ENCODE peak calls at places on chromosomes 13 and 19, in six cellular contexts. Q is MCF 10A, X is adrenal gland, V is AG04449, L is AG09319, A is tibial nerve. T is an unnamed sample.

GRCh38 chr19:46542428-46543230 is 47.0 kb upstream of the PNMA8B start:
- DNase-seq in L (peak; percentile 74), A (peak; percentile 98), V (peak; percentile 73), X (peak; percentile 92), Q (peak; percentile 93), T (peak; percentile 100)

GRCh38 chr13:61029064-61029463 is 386.6 kb downstream of the PCDH20 start:
- DNase-seq in V (no peak), Q (no peak), A (no peak), L (no peak), X (no peak), T (no peak)

GRCh38 chr13:43730642-43731041 is 56.1 kb downstream of the ENOX1 start:
- DNase-seq in L (no peak), A (no peak), X (peak; percentile 20), Q (peak; percentile 49), V (peak; percentile 23), T (no peak)

GRCh38 chr19:3760871-3761361 is 576 bp downstream of the APBA3 start:
- DNase-seq in Q (peak; percentile 20), X (no peak), V (no peak), A (no peak), L (no peak), T (no peak)

GRCh38 chr19:49149652-49150105 is 5.5 kb downstream of the HRC start:
- DNase-seq in X (peak; percentile 83), A (no peak), V (no peak), Q (peak; percentile 89), L (no peak), T (no peak)

GRCh38 chr19:4497770-4498389 is 20.4 kb downstream of the PLIN4 start:
- DNase-seq in X (no peak), L (no peak), Q (no peak), A (no peak), V (no peak), T (no peak)

GRCh38 chr13:33582121-33582520 is 235.8 kb upstream of the RFC3 start:
- DNase-seq in L (no peak), V (no peak), Q (no peak), X (no peak), A (no peak), T (no peak)

GRCh38 chr19:51116736-51117135 is 8.0 kb upstream of the SIGLEC9 start:
- DNase-seq in A (no peak), V (no peak), X (no peak), Q (no peak), L (no peak), T (no peak)

GRCh38 chr13:96112936-96113335 is 23.0 kb downstream of the HS6ST3 start:
- DNase-seq in A (no peak), L (no peak), Q (peak; percentile 55), X (no peak), V (no peak), T (no peak)

GRCh38 chr13:64529874-64530485 is 2700.2 kb downstream of the PCDH9 start:
- DNase-seq in V (no peak), X (no peak), Q (peak; percentile 22), A (no peak), L (no peak), T (no peak)

GRCh38 chr13:59776924-59777690 is 386.6 kb downstream of the DIAPH3 start:
- DNase-seq in A (no peak), Q (peak; percentile 74), X (no peak), L (no peak), V (peak; percentile 60), T (no peak)

GRCh38 chr19:58519355-58520256 is at the start of gene ZBTB45:
- DNase-seq in L (peak; percentile 89), X (peak; percentile 94), V (peak; percentile 83), Q (peak; percentile 98), A (peak; percentile 86), T (peak; percentile 72)

GRCh38 chr19:40309666-40310065 is 24.5 kb upstream of the AKT2 start:
- DNase-seq in X (no peak), A (no peak), V (no peak), L (no peak), Q (no peak), T (no peak)

GRCh38 chr13:21069561-21070004 is 8.2 kb upstream of the LATS2 start:
- DNase-seq in A (no peak), L (peak; percentile 72), V (peak; percentile 97), X (peak; percentile 53), Q (peak; percentile 94), T (no peak)

GRCh38 chr19:18292810-18293641 is 11.6 kb upstream of the JUND start:
- DNase-seq in A (peak; percentile 74), Q (peak; percentile 82), V (no peak), X (peak; percentile 96), L (no peak), T (peak; percentile 73)

GRCh38 chr19:53980553-53981407 is 10.7 kb upstream of the CACNG6 start:
- DNase-seq in A (no peak), V (no peak), X (no peak), L (no peak), Q (peak; percentile 79), T (no peak)

GRCh38 chr13:23986619-23987018 is 89.3 kb upstream of the C1QTNF9B start:
- DNase-seq in X (no peak), A (no peak), V (peak; percentile 89), L (peak; percentile 75), Q (no peak), T (no peak)

DNA sequence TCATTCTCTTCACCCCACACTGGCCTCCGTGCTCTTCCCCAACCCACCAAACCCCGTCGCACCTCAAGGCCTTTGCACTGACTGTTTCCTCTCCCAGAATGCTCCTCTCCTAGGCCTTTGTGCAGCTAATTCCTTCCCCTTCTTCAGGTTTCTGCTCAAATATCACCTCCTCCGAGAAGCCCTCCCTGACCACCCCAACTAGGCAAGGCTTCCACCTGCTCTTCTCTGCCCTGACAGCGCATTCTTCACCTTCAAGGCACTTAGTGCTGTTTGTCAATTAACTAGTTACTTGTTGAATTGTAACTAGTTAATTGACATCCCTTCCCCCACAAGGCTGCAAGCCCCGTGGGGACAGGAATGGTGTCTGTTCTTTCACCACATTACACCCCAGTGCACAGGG is 7.8 kb upstream of the NCCRP1 start:
- DNase-seq in X (no peak), Q (no peak), L (no peak), V (no peak), A (no peak), T (no peak)
- TF ChIP-seq CTCF in X (no peak), Q (no peak), L (no peak), V (no peak), A (no peak), T (no peak)

GRCh38 chr13:72648513-72649065 is 78.8 kb downstream of the MZT1 start:
- DNase-seq in Q (no peak), A (no peak), X (no peak), V (no peak), L (no peak), T (no peak)
- TF ChIP-seq CTCF in Q (peak; percentile 22), A (no peak), X (no peak), V (no peak), L (no peak), T (no peak)

DNA sequence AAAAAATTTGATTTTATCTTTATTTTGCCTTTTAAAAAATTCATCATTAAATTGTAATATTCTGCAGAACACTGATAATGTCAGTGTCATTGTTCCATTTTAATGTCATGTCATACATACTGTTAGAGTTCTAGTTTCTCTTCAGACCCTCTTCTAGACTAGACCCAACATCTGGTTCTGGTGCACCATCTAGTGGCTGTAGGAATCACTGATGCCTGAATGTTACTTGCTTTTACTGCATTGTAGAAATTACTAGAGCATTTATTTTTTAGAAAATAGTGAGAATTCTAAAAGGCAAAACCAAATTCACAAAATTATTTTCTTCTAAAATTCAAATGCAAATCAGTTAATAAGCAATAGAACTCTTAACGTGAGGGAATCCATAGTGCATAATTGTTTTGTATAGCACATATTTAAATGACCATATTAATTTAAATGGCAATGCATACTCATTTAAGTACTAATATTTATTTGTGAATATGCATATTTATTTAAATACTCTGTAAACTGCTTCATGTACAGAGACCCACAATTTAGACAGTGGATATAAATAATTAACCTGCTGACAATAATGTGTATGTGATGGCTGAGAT is 425.7 kb downstream of the KLF12 start:
- DNase-seq in X (peak; percentile 49), A (peak; percentile 17), V (no peak), L (peak; percentile 18), Q (peak; percentile 84), T (no peak)
- TF ChIP-seq CTCF in X (peak; percentile 67), A (peak; percentile 67), V (peak; percentile 67), L (peak; percentile 88), Q (peak; percentile 92), T (no peak)

GRCh38 chr19:16070366-16070990 is 5.8 kb upstream of the TPM4 start:
- DNase-seq in V (no peak), L (no peak), Q (peak; percentile 85), A (no peak), X (peak; percentile 52), T (no peak)
- TF ChIP-seq CTCF in V (no peak), L (no peak), Q (no peak), A (no peak), X (no peak), T (no peak)

GRCh38 chr13:71811344-71811743 is 55.7 kb downstream of the DACH1 start:
- DNase-seq in V (no peak), A (no peak), Q (no peak), X (no peak), L (no peak), T (no peak)
- TF ChIP-seq CTCF in V (no peak), A (no peak), Q (no peak), X (no peak), L (no peak), T (no peak)

GRCh38 chr13:75739244-75739868 is 103.2 kb downstream of the LMO7 start:
- DNase-seq in A (no peak), X (no peak), V (no peak), L (no peak), Q (no peak), T (no peak)
- TF ChIP-seq CTCF in A (no peak), X (no peak), V (no peak), L (no peak), Q (no peak), T (no peak)

GRCh38 chr13:106555631-106556328 is 12.2 kb downstream of the ARGLU1 start:
- DNase-seq in A (no peak), V (no peak), Q (no peak), L (no peak), X (no peak), T (no peak)
- TF ChIP-seq CTCF in A (no peak), V (no peak), Q (no peak), L (no peak), X (no peak), T (no peak)